ENCODE peak calls at places on chromosomes 4 and X, in nine cellular contexts. X is NCI-H460, G is A549, H is HTR-8/SVneo, J is endothelial cell, K is NCI-H1092, V is NCI-H510A treated with DMSO at 0.1 percent for 48 hours, R is GM19239, U is NCI-H2081. L is an unnamed sample.
A peak's percentile ranks its signal among the peaks of the same experiment; 100 is the strongest.

GRCh38 chrX:133980832-133981588 is 4.4 kb downstream of the GPC3 start:
- DNase-seq in X (no peak), G (no peak), H (no peak), J (no peak), K (no peak), V (no peak), R (no peak), U (no peak), L (no peak)

GRCh38 chr4:130825283-130825682 is 1729.3 kb downstream of the C4orf33 start:
- DNase-seq in X (no peak), G (no peak), H (no peak), J (no peak), K (no peak), V (no peak), R (no peak), U (no peak), L (no peak)

GRCh38 chr4:80201326-80202151 is 4.2 kb downstream of the PRDM8 start:
- DNase-seq in X (no peak), G (no peak), H (no peak), J (no peak), K (peak; percentile 31), V (no peak), R (peak; percentile 40), U (peak; percentile 53), L (peak; percentile 82)

GRCh38 chrX:48676893-48677270 is 6.7 kb upstream of the WAS start:
- DNase-seq in X (no peak), G (no peak), H (no peak), J (no peak), K (no peak), V (peak; percentile 28), R (no peak), U (no peak), L (no peak)

GRCh38 chrX:49840679-49841078 is 11.6 kb downstream of the PAGE4 start:
- DNase-seq in X (peak; percentile 45), G (peak; percentile 72), H (peak; percentile 26), J (peak; percentile 73), K (peak; percentile 90), V (peak; percentile 6), R (no peak), U (peak; percentile 74), L (no peak)

GRCh38 chrX:9899640-9900075 is 67.5 kb upstream of the CLDN34 start:
- DNase-seq in X (no peak), G (no peak), H (no peak), J (no peak), K (no peak), V (peak; percentile 16), R (no peak), U (no peak), L (no peak)

GRCh38 chrX:75086731-75087195 is 69.3 kb downstream of the ABCB7 start:
- DNase-seq in X (no peak), G (no peak), H (no peak), J (no peak), K (no peak), V (no peak), R (no peak), U (no peak), L (no peak)

GRCh38 chr4:78899302-78899701 is 39.9 kb downstream of the PAQR3 start:
- DNase-seq in X (no peak), G (no peak), H (no peak), J (no peak), K (no peak), V (no peak), R (no peak), U (no peak), L (no peak)

GRCh38 chr4:6641164-6641970 is 882 bp downstream of the MRFAP1 start:
- DNase-seq in X (no peak), G (no peak), H (no peak), J (peak; percentile 46), K (no peak), V (no peak), R (no peak), U (peak; percentile 45), L (peak; percentile 73)

GRCh38 chrX:16838202-16839066 is 31.7 kb downstream of the RBBP7 start:
- DNase-seq in X (peak; percentile 62), G (no peak), H (no peak), J (no peak), K (no peak), V (no peak), R (no peak), U (no peak), L (no peak)

GRCh38 chr4:186068581-186069402 is at the start of gene TLR3:
- DNase-seq in X (no peak), G (no peak), H (peak; percentile 47), J (no peak), K (no peak), V (no peak), R (no peak), U (no peak), L (no peak)

GRCh38 chr4:101039367-101039766 is 308.0 kb downstream of the PPP3CA start:
- DNase-seq in X (no peak), G (no peak), H (no peak), J (no peak), K (no peak), V (no peak), R (no peak), U (no peak), L (no peak)

GRCh38 chrX:74180716-74181115 is 123.3 kb upstream of the ZCCHC13 start:
- DNase-seq in X (no peak), G (no peak), H (no peak), J (no peak), K (no peak), V (no peak), R (no peak), U (no peak), L (no peak)

GRCh38 chrX:10395179-10395578 is 225.2 kb downstream of the MID1 start:
- DNase-seq in X (no peak), G (no peak), H (no peak), J (no peak), K (no peak), V (no peak), R (no peak), U (no peak), L (no peak)

GRCh38 chrX:20001615-20002014 is 10.8 kb upstream of the BCLAF3 start:
- DNase-seq in X (no peak), G (no peak), H (no peak), J (no peak), K (no peak), V (no peak), R (no peak), U (peak; percentile 30), L (no peak)

GRCh38 chr4:109665783-109666455 is 37.3 kb downstream of the CASP6 start:
- DNase-seq in X (no peak), G (no peak), H (no peak), J (no peak), K (peak; percentile 34), V (no peak), R (no peak), U (peak; percentile 91), L (no peak)

GRCh38 chr4:129821073-129821472 is 725.1 kb downstream of the C4orf33 start:
- DNase-seq in X (no peak), G (no peak), H (no peak), J (no peak), K (no peak), V (no peak), R (no peak), U (peak; percentile 0), L (no peak)

GRCh38 chr4:53576676-53577372 is 14.5 kb downstream of the LNX1 start:
- DNase-seq in X (no peak), G (peak; percentile 8), H (no peak), J (no peak), K (no peak), V (no peak), R (no peak), U (peak; percentile 9), L (no peak)

GRCh38 chr4:53935780-53936179 is 128.6 kb downstream of the CHIC2 start:
- DNase-seq in X (no peak), G (no peak), H (no peak), J (no peak), K (no peak), V (no peak), R (no peak), U (no peak), L (no peak)

L was measured in aorta.